ENCODE peak calls at places on chromosome 19, in nine cellular contexts. R, E, G, H, S, Z, I, O and P are unnamed samples.

GRCh38 chr19:18093439-18094161 is 4.0 kb upstream of the MAST3 start:
- DNase-seq in O (no peak), Z (peak; percentile 9), S (no peak), H (no peak), G (no peak), I (no peak), E (no peak), R (no peak), P (no peak)

GRCh38 chr19:30807263-30807662 is 435.1 kb downstream of the ZNF536 start:
- DNase-seq in Z (no peak), G (no peak), R (no peak), O (no peak), E (no peak), S (no peak), I (no peak), H (no peak), P (no peak)

GRCh38 chr19:42488783-42489521 is 39.3 kb downstream of the CEACAM1 start:
- DNase-seq in O (no peak), G (no peak), E (no peak), H (no peak), R (no peak), I (no peak), S (no peak), Z (no peak), P (no peak)

GRCh38 chr19:57656346-57656745 is 12.4 kb upstream of the ZSCAN4 start:
- DNase-seq in Z (no peak), G (no peak), H (no peak), E (no peak), S (no peak), O (no peak), R (no peak), I (no peak), P (no peak)

GRCh38 chr19:33590224-33590623 is 31.5 kb upstream of the CHST8 start:
- DNase-seq in R (no peak), H (no peak), O (no peak), G (no peak), E (no peak), S (no peak), Z (no peak), I (no peak), P (no peak)

GRCh38 chr19:3479819-3480215 is 508 bp downstream of the SMIM24 start:
- DNase-seq in O (no peak), Z (peak; percentile 68), H (no peak), I (no peak), S (no peak), E (peak; percentile 57), R (no peak), G (no peak), P (no peak)

GRCh38 chr19:43692364-43692763 is 22.4 kb upstream of the PLAUR start:
- DNase-seq in H (no peak), E (no peak), O (no peak), Z (no peak), I (no peak), R (no peak), G (no peak), S (no peak), P (no peak)

GRCh38 chr19:4373601-4374441 is 26.5 kb downstream of the SH3GL1 start:
- DNase-seq in H (peak; percentile 57), O (peak; percentile 46), G (no peak), E (no peak), I (peak; percentile 65), Z (no peak), R (no peak), S (no peak), P (no peak)

GRCh38 chr19:33052352-33052972 is 12.2 kb downstream of the RHPN2 start:
- DNase-seq in H (no peak), I (no peak), R (no peak), Z (no peak), G (no peak), O (peak; percentile 65), S (no peak), E (no peak), P (no peak)

GRCh38 chr19:3362217-3362907 is 4.0 kb upstream of the NFIC start:
- DNase-seq in R (no peak), E (no peak), O (no peak), H (no peak), G (no peak), S (no peak), I (no peak), Z (no peak), P (no peak)